ENCODE peak calls at places on chromosomes 11 and 22, in four cellular contexts. One of them, this sample, is unnamed.

GRCh38 chr22:47678048-47678447 is 915.6 kb downstream of the TBC1D22A start:
- DNase-seq in K562: peak
- DNase-seq in H1: no peak
- DNase-seq in HepG2: no peak
- DNase-seq in this sample: no peak

GRCh38 chr22:42937164-42937854 is 77.6 kb downstream of the PACSIN2 start:
- DNase-seq in K562: peak
- DNase-seq in H1: no peak
- DNase-seq in HepG2: no peak
- DNase-seq in this sample: peak

GRCh38 chr11:120746836-120747609 is 235.5 kb downstream of the GRIK4 start:
- DNase-seq in K562: no peak
- DNase-seq in H1: no peak
- DNase-seq in HepG2: no peak
- DNase-seq in this sample: no peak

GRCh38 chr22:39518996-39519680 is 1.2 kb upstream of the ATF4 start:
- DNase-seq in K562: no peak
- DNase-seq in H1: no peak
- DNase-seq in HepG2: no peak
- DNase-seq in this sample: no peak

GRCh38 chr11:102666331-102666957 is 39.1 kb downstream of the MMP27 start:
- DNase-seq in K562: peak
- DNase-seq in H1: no peak
- DNase-seq in HepG2: peak
- DNase-seq in this sample: peak

GRCh38 chr11:125364085-125364822 is 131.8 kb downstream of the FEZ1 start:
- DNase-seq in K562: no peak
- DNase-seq in H1: no peak
- DNase-seq in HepG2: no peak
- DNase-seq in this sample: no peak

GRCh38 chr11:45816614-45817013 is 11.7 kb downstream of the SLC35C1 start:
- DNase-seq in K562: no peak
- DNase-seq in H1: peak
- DNase-seq in HepG2: no peak
- DNase-seq in this sample: no peak

GRCh38 chr11:122140535-122140934 is 24.5 kb upstream of the BLID start:
- DNase-seq in K562: no peak
- DNase-seq in H1: no peak
- DNase-seq in HepG2: no peak
- DNase-seq in this sample: no peak

GRCh38 chr11:94835571-94835970 is 67.4 kb downstream of the AMOTL1 start:
- DNase-seq in K562: no peak
- DNase-seq in H1: no peak
- DNase-seq in HepG2: no peak
- DNase-seq in this sample: no peak

GRCh38 chr11:85935751-85936150 is 80.6 kb downstream of the CCDC83 start:
- DNase-seq in K562: no peak
- DNase-seq in H1: no peak
- DNase-seq in HepG2: no peak
- DNase-seq in this sample: no peak

GRCh38 chr11:15714641-15715399 is 600.1 kb downstream of the INSC start:
- DNase-seq in K562: no peak
- DNase-seq in H1: no peak
- DNase-seq in HepG2: no peak
- DNase-seq in this sample: no peak

GRCh38 chr11:134498326-134499139 is 86.5 kb upstream of the B3GAT1 start:
- DNase-seq in K562: no peak
- DNase-seq in H1: no peak
- DNase-seq in HepG2: no peak
- DNase-seq in this sample: no peak

GRCh38 chr11:120052196-120052775 is 85.6 kb downstream of the TRIM29 start:
- DNase-seq in K562: no peak
- DNase-seq in H1: peak
- DNase-seq in HepG2: no peak
- DNase-seq in this sample: no peak

GRCh38 chr22:24209016-24209415 is 27.7 kb downstream of the SUSD2 start:
- DNase-seq in K562: no peak
- DNase-seq in H1: no peak
- DNase-seq in HepG2: no peak
- DNase-seq in this sample: no peak

GRCh38 chr11:74154621-74155281 is 16.1 kb downstream of the C2CD3 start:
- DNase-seq in K562: no peak
- DNase-seq in H1: no peak
- DNase-seq in HepG2: no peak
- DNase-seq in this sample: no peak

GRCh38 chr22:18078329-18079041 is 695 bp downstream of the PEX26 start:
- DNase-seq in K562: peak
- DNase-seq in H1: peak
- DNase-seq in HepG2: peak
- DNase-seq in this sample: peak

GRCh38 chr11:134069426-134069921 is 602 bp downstream of the JAM3 start:
- DNase-seq in K562: no peak
- DNase-seq in H1: no peak
- DNase-seq in HepG2: no peak
- DNase-seq in this sample: no peak

GRCh38 chr11:75105462-75105925 is 8.8 kb upstream of the OR2AT4 start:
- DNase-seq in K562: peak
- DNase-seq in H1: no peak
- DNase-seq in HepG2: peak
- DNase-seq in this sample: no peak

GRCh38 chr11:41955635-41956400 is 496.4 kb upstream of the LRRC4C start:
- DNase-seq in K562: no peak
- DNase-seq in H1: no peak
- DNase-seq in HepG2: no peak
- DNase-seq in this sample: no peak

GRCh38 chr22:19761022-19761499 is 483 bp downstream of the TBX1 start:
- DNase-seq in K562: peak
- DNase-seq in H1: no peak
- DNase-seq in HepG2: no peak
- DNase-seq in this sample: no peak

GRCh38 chr11:75561426-75562047 is 516 bp upstream of the SERPINH1 start:
- DNase-seq in K562: no peak
- DNase-seq in H1: no peak
- DNase-seq in HepG2: no peak
- DNase-seq in this sample: no peak

GRCh38 chr11:73157141-73158010 is 15.3 kb upstream of the FCHSD2 start:
- DNase-seq in K562: no peak
- DNase-seq in H1: no peak
- DNase-seq in HepG2: peak
- DNase-seq in this sample: no peak

GRCh38 chr22:48660795-48661740 is 1166.6 kb downstream of the BRD1 start:
- DNase-seq in K562: no peak
- DNase-seq in H1: no peak
- DNase-seq in HepG2: no peak
- DNase-seq in this sample: no peak

GRCh38 chr22:19980766-19981165 is 35.9 kb downstream of the ARVCF start:
- DNase-seq in K562: no peak
- DNase-seq in H1: no peak
- DNase-seq in HepG2: no peak
- DNase-seq in this sample: no peak

GRCh38 chr11:73463359-73463758 is 87.2 kb downstream of the RELT start:
- DNase-seq in K562: no peak
- DNase-seq in H1: no peak
- DNase-seq in HepG2: no peak
- DNase-seq in this sample: no peak

GRCh38 chr22:39773976-39774539 is 119.5 kb downstream of the ENTHD1 start:
- DNase-seq in K562: no peak
- DNase-seq in H1: no peak
- DNase-seq in HepG2: no peak
- DNase-seq in this sample: no peak

GRCh38 chr22:38649841-38650522 is 6.2 kb downstream of the FAM227A start:
- DNase-seq in K562: no peak
- DNase-seq in H1: no peak
- DNase-seq in HepG2: no peak
- DNase-seq in this sample: no peak

GRCh38 chr11:22192642-22193347 is at the start of gene ANO5:
- DNase-seq in K562: peak
- DNase-seq in H1: peak
- DNase-seq in HepG2: no peak
- DNase-seq in this sample: peak

GRCh38 chr11:332651-333480 is 12.2 kb upstream of the IFITM3 start:
- DNase-seq in K562: no peak
- DNase-seq in H1: no peak
- DNase-seq in HepG2: no peak
- DNase-seq in this sample: no peak

GRCh38 chr11:330307-330693 is 9.6 kb upstream of the IFITM3 start:
- DNase-seq in K562: no peak
- DNase-seq in H1: no peak
- DNase-seq in HepG2: no peak
- DNase-seq in this sample: no peak

GRCh38 chr11:329886-330253 is 9.2 kb upstream of the IFITM3 start:
- DNase-seq in K562: no peak
- DNase-seq in H1: no peak
- DNase-seq in HepG2: no peak
- DNase-seq in this sample: no peak

GRCh38 chr11:331332-332060 is 10.8 kb upstream of the IFITM3 start:
- DNase-seq in K562: no peak
- DNase-seq in H1: no peak
- DNase-seq in HepG2: no peak
- DNase-seq in this sample: no peak

DNA sequence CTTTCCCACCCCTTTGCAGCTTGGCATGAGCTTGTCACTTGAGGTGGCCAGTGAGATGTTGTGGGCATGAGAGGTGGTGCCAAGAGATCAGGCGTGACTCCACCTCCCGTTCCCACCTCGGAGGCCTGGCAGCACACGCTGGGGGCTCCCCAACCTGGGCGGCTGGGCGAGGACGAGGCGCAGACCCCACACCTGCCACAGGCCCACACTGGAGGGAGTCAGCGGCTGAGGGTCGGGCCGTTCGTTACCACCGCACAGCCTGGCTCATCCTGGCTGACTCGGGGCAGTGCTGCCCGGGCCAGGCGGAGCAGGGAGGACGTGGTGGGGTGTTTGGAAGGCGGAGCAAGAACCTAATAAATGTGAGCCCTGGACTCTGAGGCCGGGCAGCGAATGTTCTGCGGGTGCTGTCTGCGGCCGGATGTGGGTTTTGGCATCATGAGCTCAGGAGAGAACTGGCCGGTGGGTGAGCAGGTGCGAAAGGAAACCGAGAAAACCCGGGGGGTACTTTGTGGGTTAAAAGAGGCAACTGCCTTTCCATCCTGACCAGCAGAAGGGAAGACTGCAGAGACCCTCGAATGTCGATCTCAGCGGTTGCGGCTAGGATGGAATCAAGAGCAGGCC is 10.1 kb upstream of the IFITM3 start:
- DNase-seq in K562: no peak
- DNase-seq in H1: no peak
- DNase-seq in HepG2: no peak
- DNase-seq in this sample: no peak
- TF ChIP-seq RNF2 in K562: no peak
- TF ChIP-seq RNF2 in H1: no peak
- TF ChIP-seq RNF2 in HepG2: no peak
- TF ChIP-seq RNF2 in this sample: no peak

GRCh38 chr22:31083923-31084810 is 3.0 kb downstream of the SMTN start:
- DNase-seq in K562: no peak
- DNase-seq in H1: no peak
- DNase-seq in HepG2: no peak
- DNase-seq in this sample: no peak
- TF ChIP-seq HDAC2 in K562: no peak
- TF ChIP-seq HDAC2 in H1: no peak
- TF ChIP-seq HDAC2 in HepG2: no peak
- TF ChIP-seq HDAC2 in this sample: no peak

DNA sequence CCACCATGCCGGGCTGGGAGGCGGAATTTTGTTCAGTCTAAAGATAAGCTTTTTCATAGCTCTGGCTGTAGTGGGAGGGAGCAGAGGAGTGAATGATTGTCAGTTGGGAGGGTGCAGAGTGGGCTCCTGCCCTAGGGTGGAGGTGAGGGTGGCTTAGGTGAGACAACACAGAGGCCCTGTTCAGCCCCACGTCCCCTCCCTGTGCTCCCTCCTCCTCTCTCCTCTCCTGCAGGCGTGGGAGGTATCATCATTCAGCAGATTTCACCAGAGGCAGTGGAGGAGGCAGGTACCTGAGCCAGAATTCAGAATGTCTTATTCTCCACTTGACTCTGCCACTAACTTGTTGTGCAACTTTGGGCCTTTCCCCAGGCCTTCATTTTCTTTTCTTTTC is 1.7 kb upstream of the THRSP start:
- DNase-seq in K562: peak
- DNase-seq in H1: no peak
- DNase-seq in HepG2: peak
- DNase-seq in this sample: no peak
- TF ChIP-seq RNF2 in K562: no peak
- TF ChIP-seq RNF2 in H1: no peak
- TF ChIP-seq RNF2 in HepG2: no peak
- TF ChIP-seq RNF2 in this sample: no peak

GRCh38 chr11:19953909-19954308 is 206.4 kb downstream of the DBX1 start:
- DNase-seq in K562: peak
- DNase-seq in H1: no peak
- DNase-seq in HepG2: peak
- DNase-seq in this sample: peak
- TF ChIP-seq HDAC2 in K562: no peak
- TF ChIP-seq HDAC2 in H1: no peak
- TF ChIP-seq HDAC2 in HepG2: peak
- TF ChIP-seq HDAC2 in this sample: no peak